ENCODE peak calls at places on chromosome 5, in six cellular contexts. One of them, this sample, is unnamed.

GRCh38 chr5:13624283-13625074 is 320.0 kb downstream of the DNAH5 start:
- DNase-seq in SK-N-SH: no peak
- DNase-seq in heart right ventricle: no peak
- DNase-seq in tibial artery: no peak
- DNase-seq in psoas muscle: no peak
- DNase-seq in PC-3: peak; percentile 43
- DNase-seq in this sample: no peak

GRCh38 chr5:55675119-55675518 is 37.0 kb downstream of the SLC38A9 start:
- DNase-seq in PC-3: no peak
- DNase-seq in SK-N-SH: no peak
- DNase-seq in tibial artery: no peak
- DNase-seq in psoas muscle: no peak
- DNase-seq in heart right ventricle: no peak
- DNase-seq in this sample: no peak

GRCh38 chr5:129496410-129496809 is 36.3 kb downstream of the ADAMTS19 start:
- DNase-seq in SK-N-SH: no peak
- DNase-seq in tibial artery: no peak
- DNase-seq in PC-3: no peak
- DNase-seq in heart right ventricle: peak; percentile 34
- DNase-seq in psoas muscle: no peak
- DNase-seq in this sample: no peak

GRCh38 chr5:177609076-177610059 is 9.4 kb downstream of the B4GALT7 start:
- DNase-seq in heart right ventricle: no peak
- DNase-seq in SK-N-SH: no peak
- DNase-seq in PC-3: no peak
- DNase-seq in psoas muscle: no peak
- DNase-seq in tibial artery: no peak
- DNase-seq in this sample: no peak

GRCh38 chr5:159273923-159274322 is 10.8 kb downstream of the UBLCP1 start:
- DNase-seq in tibial artery: no peak
- DNase-seq in heart right ventricle: no peak
- DNase-seq in SK-N-SH: no peak
- DNase-seq in psoas muscle: no peak
- DNase-seq in PC-3: no peak
- DNase-seq in this sample: no peak

GRCh38 chr5:135832941-135833340 is 1.5 kb upstream of the SLC25A48 start:
- DNase-seq in PC-3: no peak
- DNase-seq in tibial artery: no peak
- DNase-seq in psoas muscle: peak; percentile 44
- DNase-seq in heart right ventricle: no peak
- DNase-seq in SK-N-SH: no peak
- DNase-seq in this sample: no peak

GRCh38 chr5:15983392-15983791 is 196.2 kb downstream of the MARCHF11 start:
- DNase-seq in heart right ventricle: no peak
- DNase-seq in SK-N-SH: no peak
- DNase-seq in tibial artery: no peak
- DNase-seq in psoas muscle: no peak
- DNase-seq in PC-3: no peak
- DNase-seq in this sample: no peak

GRCh38 chr5:174145821-174146220 is 100.3 kb downstream of the NSG2 start:
- DNase-seq in tibial artery: no peak
- DNase-seq in psoas muscle: no peak
- DNase-seq in heart right ventricle: no peak
- DNase-seq in SK-N-SH: peak; percentile 87
- DNase-seq in PC-3: peak; percentile 16
- DNase-seq in this sample: no peak

GRCh38 chr5:50923768-50924113 is 257.3 kb downstream of the PARP8 start:
- DNase-seq in PC-3: no peak
- DNase-seq in psoas muscle: no peak
- DNase-seq in SK-N-SH: no peak
- DNase-seq in tibial artery: no peak
- DNase-seq in heart right ventricle: no peak
- DNase-seq in this sample: no peak

GRCh38 chr5:141866111-141866510 is 12.1 kb downstream of the PCDH1 start:
- DNase-seq in psoas muscle: peak; percentile 39
- DNase-seq in heart right ventricle: no peak
- DNase-seq in PC-3: peak; percentile 93
- DNase-seq in tibial artery: no peak
- DNase-seq in SK-N-SH: no peak
- DNase-seq in this sample: no peak

GRCh38 chr5:175778951-175779475 is 92.4 kb upstream of the CPLX2 start:
- DNase-seq in psoas muscle: peak; percentile 36
- DNase-seq in PC-3: peak; percentile 83
- DNase-seq in tibial artery: no peak
- DNase-seq in heart right ventricle: peak; percentile 55
- DNase-seq in SK-N-SH: peak; percentile 89
- DNase-seq in this sample: no peak

GRCh38 chr5:141507387-141508091 is 18.7 kb downstream of the PCDHGC5 start:
- DNase-seq in heart right ventricle: peak; percentile 64
- DNase-seq in SK-N-SH: peak; percentile 66
- DNase-seq in psoas muscle: peak; percentile 78
- DNase-seq in tibial artery: no peak
- DNase-seq in PC-3: no peak
- DNase-seq in this sample: no peak

GRCh38 chr5:145162641-145163040 is 672.5 kb downstream of the PRELID2 start:
- DNase-seq in tibial artery: no peak
- DNase-seq in PC-3: peak; percentile 29
- DNase-seq in psoas muscle: no peak
- DNase-seq in heart right ventricle: no peak
- DNase-seq in SK-N-SH: no peak
- DNase-seq in this sample: no peak

GRCh38 chr5:163565492-163565891 is 60.1 kb downstream of the MAT2B start:
- DNase-seq in PC-3: peak; percentile 19
- DNase-seq in heart right ventricle: no peak
- DNase-seq in psoas muscle: no peak
- DNase-seq in tibial artery: no peak
- DNase-seq in SK-N-SH: no peak
- DNase-seq in this sample: no peak

GRCh38 chr5:157359350-157359910 is 93.5 kb downstream of the CYFIP2 start:
- DNase-seq in psoas muscle: no peak
- DNase-seq in SK-N-SH: peak; percentile 39
- DNase-seq in heart right ventricle: no peak
- DNase-seq in tibial artery: no peak
- DNase-seq in PC-3: no peak
- DNase-seq in this sample: no peak

GRCh38 chr5:134958755-134959154 is 9.0 kb upstream of the CATSPER3 start:
- DNase-seq in PC-3: no peak
- DNase-seq in psoas muscle: no peak
- DNase-seq in SK-N-SH: no peak
- DNase-seq in heart right ventricle: no peak
- DNase-seq in tibial artery: no peak
- DNase-seq in this sample: no peak

GRCh38 chr5:170078458-170078857 is 27.2 kb upstream of the FOXI1 start:
- DNase-seq in heart right ventricle: no peak
- DNase-seq in SK-N-SH: no peak
- DNase-seq in tibial artery: no peak
- DNase-seq in psoas muscle: no peak
- DNase-seq in PC-3: no peak
- DNase-seq in this sample: no peak

GRCh38 chr5:111755942-111756353 is 1.0 kb downstream of the NREP start:
- DNase-seq in tibial artery: no peak
- DNase-seq in psoas muscle: no peak
- DNase-seq in heart right ventricle: no peak
- DNase-seq in PC-3: peak; percentile 12
- DNase-seq in SK-N-SH: peak; percentile 30
- DNase-seq in this sample: no peak

GRCh38 chr5:53984987-53985386 is 325.4 kb downstream of the ARL15 start:
- DNase-seq in tibial artery: no peak
- DNase-seq in heart right ventricle: no peak
- DNase-seq in SK-N-SH: no peak
- DNase-seq in psoas muscle: no peak
- DNase-seq in PC-3: no peak
- DNase-seq in this sample: no peak

GRCh38 chr5:3394046-3394597 is 201.5 kb upstream of the IRX1 start:
- DNase-seq in psoas muscle: no peak
- DNase-seq in heart right ventricle: no peak
- DNase-seq in SK-N-SH: no peak
- DNase-seq in tibial artery: no peak
- DNase-seq in PC-3: no peak
- DNase-seq in this sample: no peak

GRCh38 chr5:65986796-65987195 is 60.4 kb downstream of the ERBIN start:
- DNase-seq in PC-3: no peak
- DNase-seq in psoas muscle: no peak
- DNase-seq in heart right ventricle: no peak
- DNase-seq in tibial artery: no peak
- DNase-seq in SK-N-SH: no peak
- DNase-seq in this sample: no peak

GRCh38 chr5:1883120-1883924 is 597 bp upstream of the IRX4 start:
- DNase-seq in SK-N-SH: peak; percentile 71
- DNase-seq in psoas muscle: peak; percentile 34
- DNase-seq in PC-3: peak; percentile 14
- DNase-seq in tibial artery: no peak
- DNase-seq in heart right ventricle: no peak
- DNase-seq in this sample: no peak

GRCh38 chr5:88548136-88548535 is 279.5 kb upstream of the TMEM161B start:
- DNase-seq in SK-N-SH: no peak
- DNase-seq in psoas muscle: no peak
- DNase-seq in tibial artery: no peak
- DNase-seq in heart right ventricle: no peak
- DNase-seq in PC-3: no peak
- DNase-seq in this sample: no peak

DNA sequence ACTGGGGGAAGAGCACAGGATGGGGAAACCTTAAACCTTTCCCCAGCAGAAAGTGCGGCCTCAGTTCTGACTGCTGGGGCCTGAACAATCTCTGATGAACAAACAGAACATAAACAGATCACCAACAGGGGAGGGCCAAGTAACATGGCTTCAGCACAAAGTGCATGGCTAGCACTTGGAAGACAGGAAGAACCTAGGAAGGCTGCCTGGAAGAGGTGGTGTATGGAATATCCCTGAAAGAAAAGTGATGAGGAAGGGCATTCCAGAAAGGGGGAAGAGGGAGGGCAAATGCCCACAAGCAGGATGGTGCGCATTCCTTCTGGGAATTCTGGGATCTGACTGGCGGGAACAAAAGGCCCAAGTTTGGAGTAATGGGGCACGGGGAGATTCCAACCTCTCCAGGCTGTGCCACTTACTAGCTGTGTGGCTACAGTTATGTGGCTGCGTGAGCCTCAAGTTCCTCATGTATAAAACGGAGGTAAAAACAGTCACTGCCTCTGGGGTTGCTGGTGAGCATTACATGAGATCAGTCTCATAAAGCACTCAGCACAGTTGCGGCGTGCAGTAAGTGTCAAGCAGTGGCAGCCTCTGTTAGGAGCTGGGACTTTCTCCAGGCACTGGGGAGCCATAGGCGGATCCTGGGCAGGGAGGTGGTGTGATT is 1.6 kb downstream of the PDGFRB start:
- DNase-seq in heart right ventricle: no peak
- DNase-seq in SK-N-SH: no peak
- DNase-seq in tibial artery: no peak
- DNase-seq in PC-3: no peak
- DNase-seq in psoas muscle: no peak
- DNase-seq in this sample: no peak
- TF ChIP-seq CTCF in heart right ventricle: no peak
- TF ChIP-seq CTCF in SK-N-SH: no peak
- TF ChIP-seq CTCF in tibial artery: no peak
- TF ChIP-seq CTCF in PC-3: no peak
- TF ChIP-seq CTCF in psoas muscle: no peak
- TF ChIP-seq CTCF in this sample: no peak

DNA sequence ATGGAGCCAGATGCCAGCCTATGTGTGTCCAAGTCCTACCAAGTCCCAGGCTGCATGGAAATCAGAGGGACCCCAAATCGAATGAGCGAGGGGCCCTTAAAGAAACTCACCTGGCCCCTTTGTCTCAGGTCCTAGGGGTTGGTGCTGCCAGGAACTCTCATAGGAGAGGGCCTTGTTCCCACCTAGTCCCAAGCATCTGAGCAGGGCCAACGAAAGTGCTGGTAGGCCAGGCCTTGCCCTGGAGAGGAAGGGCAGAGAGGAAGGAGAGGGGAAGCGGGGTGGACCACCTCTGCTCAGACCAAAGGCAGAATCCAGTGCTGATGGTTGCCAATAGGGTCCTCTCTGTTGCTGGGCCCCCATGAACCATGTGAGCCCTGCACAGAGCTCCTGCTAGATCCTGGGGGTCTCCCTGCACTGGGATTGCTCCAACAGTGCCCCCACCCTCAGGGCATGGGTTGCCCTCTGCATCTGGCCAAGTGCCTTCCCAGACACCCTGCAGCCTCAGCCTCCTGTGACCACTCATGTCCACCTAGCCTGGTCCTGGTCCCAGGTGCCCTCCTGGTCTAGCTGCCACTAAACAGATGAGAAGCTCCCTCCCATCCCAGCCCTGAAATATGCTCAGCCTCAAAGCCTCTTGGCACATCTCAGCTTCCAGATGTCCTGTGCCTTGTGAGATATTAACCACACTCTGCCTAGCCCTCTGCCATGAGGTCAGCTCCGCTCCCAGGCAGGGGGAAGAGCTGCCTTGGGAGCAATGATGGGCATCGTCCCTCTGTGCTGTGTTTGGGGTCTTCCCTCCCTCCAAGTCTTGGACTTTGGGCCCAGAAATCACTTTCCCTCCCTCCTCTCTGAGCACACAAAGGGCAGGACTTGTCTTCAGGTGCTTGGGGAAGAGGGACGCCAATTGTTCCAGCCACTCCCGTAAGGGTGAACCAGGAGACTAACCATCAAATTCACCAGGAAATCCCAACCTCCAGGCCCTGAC is 109.6 kb downstream of the ADAMTS2 start:
- DNase-seq in psoas muscle: no peak
- DNase-seq in SK-N-SH: no peak
- DNase-seq in heart right ventricle: no peak
- DNase-seq in tibial artery: peak; percentile 48
- DNase-seq in PC-3: no peak
- DNase-seq in this sample: no peak
- H3K27me3 ChIP-seq in psoas muscle: no peaks in the 10 kb centered on the region
- H3K27me3 ChIP-seq in SK-N-SH: no peaks in the 10 kb centered on the region
- H3K27me3 ChIP-seq in heart right ventricle: peaks cover 20% of the 10 kb centered on the region
- H3K27me3 ChIP-seq in tibial artery: no peaks in the 10 kb centered on the region
- H3K27me3 ChIP-seq in PC-3: peaks cover 40% of the 10 kb centered on the region
- H3K27me3 ChIP-seq in this sample: no peaks in the 10 kb centered on the region

GRCh38 chr5:82349651-82350050 is 71.5 kb upstream of the RPS23 start:
- DNase-seq in psoas muscle: peak; percentile 66
- DNase-seq in heart right ventricle: no peak
- DNase-seq in PC-3: peak; percentile 28
- DNase-seq in SK-N-SH: peak; percentile 22
- DNase-seq in tibial artery: no peak
- DNase-seq in this sample: no peak

GRCh38 chr5:82354543-82354942 is 76.4 kb upstream of the RPS23 start:
- DNase-seq in heart right ventricle: no peak
- DNase-seq in psoas muscle: no peak
- DNase-seq in SK-N-SH: no peak
- DNase-seq in tibial artery: no peak
- DNase-seq in PC-3: no peak
- DNase-seq in this sample: no peak

GRCh38 chr5:82351754-82352145 is 73.6 kb upstream of the RPS23 start:
- DNase-seq in SK-N-SH: peak; percentile 63
- DNase-seq in heart right ventricle: peak; percentile 35
- DNase-seq in PC-3: peak; percentile 85
- DNase-seq in tibial artery: no peak
- DNase-seq in psoas muscle: no peak
- DNase-seq in this sample: no peak

GRCh38 chr5:82353522-82353921 is 75.4 kb upstream of the RPS23 start:
- DNase-seq in PC-3: no peak
- DNase-seq in SK-N-SH: no peak
- DNase-seq in tibial artery: no peak
- DNase-seq in heart right ventricle: no peak
- DNase-seq in psoas muscle: no peak
- DNase-seq in this sample: no peak

GRCh38 chr5:82352146-82352791 is 74.1 kb upstream of the RPS23 start:
- DNase-seq in PC-3: peak; percentile 66
- DNase-seq in SK-N-SH: no peak
- DNase-seq in psoas muscle: no peak
- DNase-seq in tibial artery: no peak
- DNase-seq in heart right ventricle: no peak
- DNase-seq in this sample: no peak
- TF ChIP-seq CTCF in PC-3: no peak
- TF ChIP-seq CTCF in SK-N-SH: no peak
- TF ChIP-seq CTCF in psoas muscle: no peak
- TF ChIP-seq CTCF in tibial artery: no peak
- TF ChIP-seq CTCF in heart right ventricle: no peak
- TF ChIP-seq CTCF in this sample: no peak

GRCh38 chr5:133559960-133560359 is 52.4 kb downstream of the FSTL4 start:
- DNase-seq in heart right ventricle: no peak
- DNase-seq in psoas muscle: no peak
- DNase-seq in PC-3: no peak
- DNase-seq in tibial artery: no peak
- DNase-seq in SK-N-SH: no peak
- DNase-seq in this sample: no peak
- H3K27me3 ChIP-seq in heart right ventricle: peaks cover 26% of the 10 kb centered on the region
- H3K27me3 ChIP-seq in psoas muscle: peaks cover 3% of the 10 kb centered on the region
- H3K27me3 ChIP-seq in PC-3: no peaks in the 10 kb centered on the region
- H3K27me3 ChIP-seq in tibial artery: peaks cover 28% of the 10 kb centered on the region
- H3K27me3 ChIP-seq in SK-N-SH: no peaks in the 10 kb centered on the region
- H3K27me3 ChIP-seq in this sample: peaks cover 2% of the 10 kb centered on the region